ENCODE peak calls at places on chromosomes 7 and 10, in four cellular contexts. J, G, T and Z are unnamed samples.

GRCh38 chr7:27661776-27662489 is 750 bp downstream of the HIBADH start:
- DNase-seq in T (no peak), J (peak; percentile 18), G (peak; percentile 29), Z (no peak)

GRCh38 chr10:105138287-105138854 is 497.3 kb downstream of the SORCS3 start:
- DNase-seq in G (no peak), T (no peak), J (no peak), Z (no peak)

GRCh38 chr7:132655071-132655761 is 78.9 kb upstream of the PLXNA4 start:
- DNase-seq in G (peak; percentile 46), T (no peak), J (peak; percentile 23), Z (peak; percentile 46)

GRCh38 chr7:23470290-23471089 is at the start of gene IGF2BP3:
- DNase-seq in G (peak; percentile 95), T (peak; percentile 95), J (peak; percentile 80), Z (peak; percentile 90)

GRCh38 chr7:95472521-95473160 is 13.1 kb upstream of the ASB4 start:
- DNase-seq in T (peak; percentile 36), G (peak; percentile 40), J (peak; percentile 26), Z (no peak)

GRCh38 chr7:113799896-113800295 is 118.9 kb downstream of the PPP1R3A start:
- DNase-seq in T (no peak), G (no peak), J (no peak), Z (no peak)

GRCh38 chr7:105161366-105161765 is 147.4 kb downstream of the KMT2E start:
- DNase-seq in J (no peak), G (no peak), T (no peak), Z (no peak)

GRCh38 chr7:2106920-2107319 is 125.8 kb downstream of the MAD1L1 start:
- DNase-seq in J (peak; percentile 28), G (no peak), T (peak; percentile 95), Z (no peak)

GRCh38 chr10:8238989-8239388 is 184.5 kb downstream of the GATA3 start:
- DNase-seq in J (no peak), T (no peak), G (no peak), Z (no peak)

GRCh38 chr7:39260279-39260844 is 282.7 kb downstream of the POU6F2 start:
- DNase-seq in T (no peak), G (no peak), J (no peak), Z (no peak)

GRCh38 chr10:70255329-70256299 is 22.4 kb upstream of the PPA1 start:
- DNase-seq in J (peak; percentile 15), G (peak; percentile 43), T (peak; percentile 70), Z (no peak)

GRCh38 chr10:71302874-71303568 is 16.0 kb upstream of the SLC29A3 start:
- DNase-seq in T (peak; percentile 74), J (peak; percentile 56), G (peak; percentile 64), Z (peak; percentile 18)

GRCh38 chr10:127048630-127049029 is 143.4 kb downstream of the DOCK1 start:
- DNase-seq in T (no peak), G (no peak), J (no peak), Z (no peak)

GRCh38 chr10:131163444-131163843 is 148.1 kb downstream of the TCERG1L start:
- DNase-seq in J (no peak), G (no peak), T (no peak), Z (no peak)

GRCh38 chr10:43649149-43649523 is 455 bp upstream of the ZNF32 start:
- DNase-seq in T (no peak), G (no peak), J (no peak), Z (no peak)

GRCh38 chr7:27082171-27082570 is 13.6 kb downstream of the HOXA1 start:
- DNase-seq in J (no peak), T (peak; percentile 62), G (no peak), Z (no peak)

GRCh38 chr7:37690206-37690605 is 6.6 kb downstream of the GPR141 start:
- DNase-seq in G (no peak), J (no peak), T (no peak), Z (no peak)

DNA sequence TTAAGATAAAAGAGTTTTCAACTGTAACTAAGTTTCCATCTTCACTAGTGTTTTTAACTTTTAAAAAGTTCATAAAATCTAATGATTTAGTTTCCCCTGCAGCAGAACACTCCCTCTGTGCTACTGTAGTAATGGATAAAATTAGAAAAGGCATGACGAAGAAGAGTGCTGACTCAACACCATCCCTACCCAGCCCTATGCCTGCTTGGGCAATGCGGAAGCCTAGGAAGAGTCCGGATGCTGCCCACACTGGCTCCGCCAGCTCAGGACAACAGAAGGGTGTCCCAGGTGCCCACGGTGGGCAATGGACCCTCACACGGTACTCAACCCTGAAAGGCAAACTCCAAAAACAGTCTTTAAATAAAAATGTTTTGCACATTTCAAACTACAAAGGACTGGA is 118.2 kb downstream of the LARP4B start:
- DNase-seq in J (no peak), T (peak; percentile 21), G (no peak), Z (no peak)
- H3K4me3 ChIP-seq in J (no peak overlapping the region), T (no peak overlapping the region), G (no peak overlapping the region), Z (no peak overlapping the region)

DNA sequence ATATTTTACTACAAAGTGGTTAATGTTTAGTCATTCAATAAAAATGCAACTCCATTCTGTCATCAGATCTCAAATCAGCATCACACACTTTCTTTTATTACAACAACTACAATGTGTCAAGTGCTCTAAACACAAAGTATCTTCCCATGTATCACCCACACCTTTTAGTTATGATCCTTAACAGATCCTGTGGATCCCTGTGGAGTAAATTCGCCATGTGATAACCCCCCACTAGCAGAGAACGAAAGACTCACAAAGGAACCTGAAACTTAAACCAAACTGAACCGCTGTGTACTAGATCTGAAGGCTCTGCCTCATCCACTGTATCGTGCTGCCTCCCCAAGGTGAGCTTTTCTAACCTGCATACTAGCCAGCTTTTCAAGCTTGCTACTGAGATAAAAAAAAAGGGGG is 1.8 kb downstream of the DPY19L1 start:
- DNase-seq in T (peak; percentile 58), J (peak; percentile 32), G (peak; percentile 29), Z (no peak)
- H3K4me3 ChIP-seq in T (peak overlapping the region; percentile 61), J (peak overlapping the region; percentile 80), G (peak overlapping the region; percentile 82), Z (peak overlapping the region; percentile 75)

GRCh38 chr10:15476337-15476736 is 105.2 kb upstream of the FAM171A1 start:
- DNase-seq in T (no peak), G (no peak), J (no peak), Z (no peak)

GRCh38 chr10:15473401-15473777 is 102.3 kb upstream of the FAM171A1 start:
- DNase-seq in G (no peak), J (no peak), T (no peak), Z (no peak)

GRCh38 chr10:15474671-15475070 is 103.6 kb upstream of the FAM171A1 start:
- DNase-seq in G (no peak), T (no peak), J (peak; percentile 23), Z (no peak)

GRCh38 chr10:15472008-15472407 is 100.9 kb upstream of the FAM171A1 start:
- DNase-seq in J (no peak), T (no peak), G (peak; percentile 28), Z (no peak)

DNA sequence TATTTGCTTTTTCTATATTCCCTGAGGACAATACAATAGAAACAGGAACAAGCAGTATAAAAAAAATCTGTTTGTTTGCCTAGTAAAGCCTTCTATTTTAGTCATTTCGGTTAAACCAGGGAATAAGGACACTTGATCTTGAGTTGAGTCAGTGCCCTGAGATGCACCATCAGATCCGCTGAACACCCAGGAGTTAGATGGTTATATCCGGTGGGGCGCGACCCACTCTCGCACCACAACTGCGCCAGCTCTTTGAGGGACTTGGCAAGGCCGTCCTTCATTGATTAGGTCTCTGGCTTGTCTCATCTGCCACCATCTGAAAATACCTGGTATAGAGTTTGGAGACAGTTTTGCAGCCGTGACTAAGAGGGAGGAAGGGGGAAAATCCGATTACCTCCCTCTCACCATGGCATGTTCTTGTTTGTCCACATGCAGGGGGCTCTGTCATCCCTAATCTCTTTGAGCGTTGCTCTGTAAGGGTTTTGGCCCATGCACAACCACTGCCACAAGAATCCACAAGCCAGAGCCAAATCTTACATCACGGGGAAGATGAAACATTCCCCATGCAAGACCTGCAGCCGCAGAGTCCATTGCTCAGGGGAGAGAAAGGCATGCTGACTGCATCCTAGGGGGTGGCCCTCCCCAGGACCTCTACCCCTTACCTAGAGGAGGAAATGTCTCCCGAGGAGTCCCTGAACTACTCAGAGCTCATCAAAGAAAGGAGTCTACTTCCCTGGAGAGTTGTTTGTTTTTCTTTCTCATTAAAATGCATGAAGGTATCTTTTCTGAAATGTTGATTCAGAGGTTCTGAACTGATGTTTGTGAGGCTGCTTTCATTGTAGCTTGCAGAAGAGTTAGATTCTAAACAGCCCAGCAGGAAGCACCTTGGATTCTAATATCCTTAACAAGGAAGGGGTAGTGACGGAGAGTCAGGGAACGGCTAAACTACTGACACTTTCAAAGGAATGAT is 101.6 kb upstream of the FAM171A1 start:
- DNase-seq in T (no peak), J (peak; percentile 91), G (peak; percentile 93), Z (peak; percentile 24)
- H3K4me3 ChIP-seq in T (no peak overlapping the region), J (no peak overlapping the region), G (no peak overlapping the region), Z (no peak overlapping the region)

GRCh38 chr7:150458235-150458634 is 7.8 kb downstream of the GIMAP8 start:
- DNase-seq in G (no peak), T (no peak), J (no peak), Z (no peak)
- H3K4me3 ChIP-seq in G (no peak overlapping the region), T (no peak overlapping the region), J (no peak overlapping the region), Z (no peak overlapping the region)

GRCh38 chr10:88008866-88009470 is 145.5 kb downstream of the PTEN start:
- DNase-seq in G (no peak), T (no peak), J (peak; percentile 12), Z (no peak)
- H3K4me3 ChIP-seq in G (no peak overlapping the region), T (no peak overlapping the region), J (no peak overlapping the region), Z (no peak overlapping the region)